ENCODE peak calls at places on chromosomes 4 and X, in eight cellular contexts. O is lower leg skin, U is neural crest cell, I is activated T-helper 1 cell treated with Interleukin-2 at 50 U/mL for 16 hours, H is HCEC 1CT, V is GDM1, J is stromal cell of bone marrow, G is GM23248. D is an unnamed sample.

GRCh38 chr4:2250003-2250763 is 8.3 kb upstream of the HAUS3 start:
- DNase-seq in O (peak), U (peak), I (no peak), H (no peak), V (no peak), J (no peak), G (no peak), D (no peak)

GRCh38 chrX:6941041-6941440 is 206.5 kb upstream of the STS start:
- DNase-seq in O (no peak), U (no peak), I (no peak), H (peak), V (no peak), J (peak), G (no peak), D (no peak)

GRCh38 chr4:89469930-89470375 is 162.4 kb upstream of the GPRIN3 start:
- DNase-seq in O (no peak), U (no peak), I (no peak), H (peak), V (peak), J (peak), G (peak), D (no peak)

GRCh38 chrX:153537526-153538295 is 20.3 kb downstream of the ATP2B3 start:
- DNase-seq in O (no peak), U (no peak), I (no peak), H (no peak), V (no peak), J (no peak), G (no peak), D (no peak)

GRCh38 chr4:78845469-78845868 is 69.3 kb downstream of the BMP2K start:
- DNase-seq in O (no peak), U (no peak), I (no peak), H (no peak), V (no peak), J (no peak), G (peak), D (no peak)

GRCh38 chr4:113397114-113397701 is 347.8 kb downstream of the ANK2 start:
- DNase-seq in O (no peak), U (no peak), I (no peak), H (no peak), V (no peak), J (peak), G (peak), D (no peak)

GRCh38 chr4:113024373-113024772 is 25.1 kb upstream of the ANK2 start:
- DNase-seq in O (peak), U (no peak), I (no peak), H (no peak), V (no peak), J (no peak), G (no peak), D (no peak)

GRCh38 chr4:140052050-140052449 is 101.9 kb downstream of the MAML3 start:
- DNase-seq in O (no peak), U (no peak), I (no peak), H (peak), V (peak), J (no peak), G (peak), D (peak)

D was measured in heart left ventricle.